ENCODE peak calls at places on chromosomes 7 and 10, in six cellular contexts. F, N, V, T, K and G are unnamed samples.

GRCh38 chr10:25125151-25125550 is 49.6 kb upstream of the GPR158 start:
- DNase-seq in F (no peak), N (no peak), V (peak; percentile 59), T (no peak), K (no peak), G (no peak)

GRCh38 chr10:68333905-68334431 is 1.2 kb upstream of the PBLD start:
- DNase-seq in F (no peak), N (no peak), V (no peak), T (no peak), K (no peak), G (no peak)

GRCh38 chr7:80218723-80219122 is 84.1 kb downstream of the GNAI1 start:
- DNase-seq in F (peak; percentile 95), N (peak; percentile 95), V (no peak), T (no peak), K (peak; percentile 37), G (peak; percentile 75)

GRCh38 chr7:2315787-2316186 is 1.5 kb upstream of the SNX8 start:
- DNase-seq in F (no peak), N (no peak), V (no peak), T (no peak), K (no peak), G (no peak)

GRCh38 chr7:70360557-70360956 is 762.3 kb downstream of the AUTS2 start:
- DNase-seq in F (no peak), N (no peak), V (no peak), T (no peak), K (no peak), G (no peak)

GRCh38 chr7:159102681-159103381 is 41.8 kb downstream of the VIPR2 start:
- DNase-seq in F (no peak), N (no peak), V (no peak), T (peak; percentile 69), K (no peak), G (no peak)

GRCh38 chr10:128147064-128147463 is 20.8 kb upstream of the MKI67 start:
- DNase-seq in F (no peak), N (no peak), V (no peak), T (no peak), K (no peak), G (no peak)

GRCh38 chr10:97553575-97554100 is 18.9 kb upstream of the ANKRD2 start:
- DNase-seq in F (peak; percentile 78), N (peak; percentile 70), V (peak; percentile 93), T (peak; percentile 89), K (peak; percentile 80), G (peak; percentile 78)

GRCh38 chr7:41679566-41679965 is 23.3 kb downstream of the INHBA start:
- DNase-seq in F (no peak), N (peak; percentile 71), V (no peak), T (no peak), K (no peak), G (no peak)

GRCh38 chr7:157429001-157429679 is 92.3 kb downstream of the DNAJB6 start:
- DNase-seq in F (no peak), N (no peak), V (no peak), T (peak; percentile 61), K (no peak), G (no peak)

GRCh38 chr10:132669208-132669861 is 116.6 kb downstream of the NKX6-2 start:
- DNase-seq in F (no peak), N (no peak), V (no peak), T (peak; percentile 66), K (no peak), G (no peak)

GRCh38 chr10:116891208-116891607 is 41.9 kb downstream of the ENO4 start:
- DNase-seq in F (peak; percentile 76), N (peak; percentile 94), V (no peak), T (no peak), K (peak; percentile 88), G (peak; percentile 80)

GRCh38 chr10:50501478-50501877 is 122.3 kb downstream of the SGMS1 start:
- DNase-seq in F (peak; percentile 72), N (peak; percentile 67), V (no peak), T (no peak), K (peak; percentile 47), G (peak; percentile 64)

GRCh38 chr7:158300427-158300826 is 287.2 kb downstream of the PTPRN2 start:
- DNase-seq in F (no peak), N (no peak), V (peak; percentile 22), T (no peak), K (no peak), G (no peak)

GRCh38 chr7:101315336-101315735 is 6.3 kb downstream of the IFT22 start:
- DNase-seq in F (peak; percentile 66), N (peak; percentile 49), V (peak; percentile 66), T (no peak), K (peak; percentile 70), G (peak; percentile 61)

GRCh38 chr7:17521437-17521836 is 223.0 kb downstream of the AHR start:
- DNase-seq in F (peak; percentile 70), N (peak; percentile 84), V (no peak), T (no peak), K (peak; percentile 79), G (peak; percentile 80)

GRCh38 chr10:80437227-80437626 is 16.9 kb upstream of the TSPAN14 start:
- DNase-seq in F (no peak), N (no peak), V (no peak), T (no peak), K (no peak), G (no peak)

GRCh38 chr10:94963901-94964300 is 25.4 kb downstream of the CYP2C9 start:
- DNase-seq in F (peak; percentile 59), N (peak; percentile 13), V (peak; percentile 38), T (no peak), K (peak; percentile 28), G (peak; percentile 51)

GRCh38 chr10:111319866-111320265 is 243.0 kb downstream of the ADRA2A start:
- DNase-seq in F (no peak), N (no peak), V (no peak), T (no peak), K (no peak), G (no peak)

DNA sequence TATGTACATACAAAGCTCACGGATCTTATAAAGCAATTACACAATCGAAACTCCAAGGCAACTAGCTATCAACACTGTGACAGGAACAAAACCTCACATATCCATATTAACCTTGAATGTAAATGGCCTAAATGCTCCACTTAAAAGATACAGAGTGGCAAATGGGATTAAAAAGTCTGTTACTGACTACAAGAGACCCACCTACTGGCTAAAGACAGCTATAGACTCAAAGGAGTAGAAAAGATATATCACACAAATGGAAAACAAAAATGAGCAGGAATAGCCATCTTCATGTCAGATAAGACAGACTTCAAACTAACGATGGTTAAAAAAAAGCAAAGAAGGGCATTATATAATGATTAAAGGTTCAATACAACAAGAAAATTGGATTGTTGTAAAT is 246.7 kb downstream of the ADRA2A start:
- DNase-seq in F (no peak), N (no peak), V (no peak), T (no peak), K (no peak), G (peak; percentile 13)
- TF ChIP-seq CTCF in F (no peak), N (no peak), V (peak; percentile 53), T (no peak), K (no peak), G (peak; percentile 11)

GRCh38 chr10:112360308-112361270 is 13.3 kb upstream of the ACSL5 start:
- DNase-seq in F (peak; percentile 74), N (peak; percentile 21), V (no peak), T (no peak), K (peak; percentile 61), G (peak; percentile 94)

GRCh38 chr10:112362833-112363232 is 11.1 kb upstream of the ACSL5 start:
- DNase-seq in F (no peak), N (no peak), V (no peak), T (no peak), K (peak; percentile 41), G (peak; percentile 82)

GRCh38 chr10:112359606-112360307 is 14.2 kb upstream of the ACSL5 start:
- DNase-seq in F (no peak), N (no peak), V (no peak), T (no peak), K (no peak), G (no peak)

GRCh38 chr10:112363696-112364688 is 9.9 kb upstream of the ACSL5 start:
- DNase-seq in F (no peak), N (no peak), V (no peak), T (peak; percentile 55), K (no peak), G (no peak)

GRCh38 chr10:112361951-112362770 is 11.8 kb upstream of the ACSL5 start:
- DNase-seq in F (peak; percentile 19), N (peak; percentile 37), V (peak; percentile 43), T (no peak), K (peak; percentile 85), G (peak; percentile 93)
- TF ChIP-seq CTCF in F (no peak), N (no peak), V (no peak), T (no peak), K (peak; percentile 19), G (no peak)

GRCh38 chr7:144670251-144670650 is 165.6 kb downstream of the TPK1 start:
- DNase-seq in F (peak; percentile 67), N (no peak), V (no peak), T (no peak), K (peak; percentile 64), G (peak; percentile 33)
- TF ChIP-seq CTCF in F (no peak), N (no peak), V (no peak), T (no peak), K (peak; percentile 28), G (peak; percentile 34)

GRCh38 chr7:153381275-153382119 is 621.9 kb downstream of the ACTR3B start:
- DNase-seq in F (peak; percentile 2), N (no peak), V (peak; percentile 65), T (no peak), K (no peak), G (no peak)
- TF ChIP-seq CTCF in F (peak; percentile 14), N (no peak), V (peak; percentile 66), T (peak; percentile 55), K (no peak), G (peak; percentile 81)